ENCODE peak calls at places on chromosomes 6 and 20, in five cellular contexts. D, B, L, O and A are unnamed samples.

GRCh38 chr20:43379239-43379917 is 78.3 kb upstream of the SRSF6 start:
- DNase-seq in L (peak; percentile 38), B (peak; percentile 96), O (peak; percentile 25), D (no peak), A (no peak)

GRCh38 chr20:24985802-24986201 is 6.7 kb downstream of the APMAP start:
- DNase-seq in B (no peak), L (no peak), O (no peak), D (no peak), A (no peak)

GRCh38 chr6:4804095-4804494 is 27.9 kb downstream of the CDYL start:
- DNase-seq in O (peak; percentile 39), L (peak; percentile 68), D (no peak), B (peak; percentile 77), A (no peak)

GRCh38 chr20:17965042-17965697 is 3.4 kb downstream of the SNX5 start:
- DNase-seq in O (no peak), B (no peak), D (no peak), L (no peak), A (no peak)

GRCh38 chr20:50338479-50339195 is 148.0 kb downstream of the CEBPB start:
- DNase-seq in O (no peak), L (no peak), D (no peak), B (peak; percentile 23), A (no peak)

GRCh38 chr6:40789143-40789764 is 202.1 kb upstream of the LRFN2 start:
- DNase-seq in B (no peak), D (no peak), L (no peak), O (no peak), A (peak; percentile 12)

GRCh38 chr6:4554645-4555044 is 221.6 kb upstream of the CDYL start:
- DNase-seq in L (no peak), O (no peak), D (no peak), B (no peak), A (no peak)

GRCh38 chr6:99588618-99589289 is 17.9 kb upstream of the PRDM13 start:
- DNase-seq in D (peak; percentile 50), O (peak; percentile 36), L (peak; percentile 55), B (peak; percentile 59), A (peak; percentile 46)

GRCh38 chr6:42756713-42757112 is 10.8 kb upstream of the TBCC start:
- DNase-seq in O (no peak), L (no peak), B (no peak), D (no peak), A (no peak)

GRCh38 chr6:40440083-40440482 is 147.1 kb downstream of the LRFN2 start:
- DNase-seq in L (no peak), B (no peak), O (no peak), D (no peak), A (no peak)

GRCh38 chr6:18684343-18684742 is 297.2 kb downstream of the RNF144B start:
- DNase-seq in B (no peak), L (no peak), O (no peak), D (no peak), A (no peak)

GRCh38 chr6:73713426-73714147 is 17.6 kb downstream of the CD109 start:
- DNase-seq in B (no peak), O (no peak), D (no peak), L (no peak), A (no peak)

GRCh38 chr6:81594501-81594900 is 158.0 kb downstream of the TENT5A start:
- DNase-seq in L (no peak), O (no peak), D (no peak), B (no peak), A (no peak)

GRCh38 chr6:21593927-21594421 is 423 bp downstream of the SOX4 start:
- DNase-seq in O (peak; percentile 54), L (peak; percentile 26), D (no peak), B (peak; percentile 72), A (no peak)

GRCh38 chr6:97697450-97697849 is 414.4 kb upstream of the MMS22L start:
- DNase-seq in L (no peak), O (peak; percentile 78), B (peak; percentile 61), D (no peak), A (no peak)

GRCh38 chr6:98636941-98637340 is 197.4 kb upstream of the POU3F2 start:
- DNase-seq in L (no peak), B (no peak), O (no peak), D (no peak), A (no peak)

GRCh38 chr20:63099426-63100267 is 92.9 kb upstream of the BHLHE23 start:
- DNase-seq in O (no peak), B (no peak), D (peak; percentile 3), L (no peak), A (no peak)

GRCh38 chr20:40945754-40946451 is 82.7 kb upstream of the TOP1 start:
- DNase-seq in O (peak; percentile 60), B (peak; percentile 52), L (peak; percentile 49), D (peak; percentile 48), A (no peak)

GRCh38 chr6:105592329-105592728 is 189.4 kb upstream of the PREP start:
- DNase-seq in D (no peak), B (peak; percentile 96), O (no peak), L (peak; percentile 70), A (no peak)

DNA sequence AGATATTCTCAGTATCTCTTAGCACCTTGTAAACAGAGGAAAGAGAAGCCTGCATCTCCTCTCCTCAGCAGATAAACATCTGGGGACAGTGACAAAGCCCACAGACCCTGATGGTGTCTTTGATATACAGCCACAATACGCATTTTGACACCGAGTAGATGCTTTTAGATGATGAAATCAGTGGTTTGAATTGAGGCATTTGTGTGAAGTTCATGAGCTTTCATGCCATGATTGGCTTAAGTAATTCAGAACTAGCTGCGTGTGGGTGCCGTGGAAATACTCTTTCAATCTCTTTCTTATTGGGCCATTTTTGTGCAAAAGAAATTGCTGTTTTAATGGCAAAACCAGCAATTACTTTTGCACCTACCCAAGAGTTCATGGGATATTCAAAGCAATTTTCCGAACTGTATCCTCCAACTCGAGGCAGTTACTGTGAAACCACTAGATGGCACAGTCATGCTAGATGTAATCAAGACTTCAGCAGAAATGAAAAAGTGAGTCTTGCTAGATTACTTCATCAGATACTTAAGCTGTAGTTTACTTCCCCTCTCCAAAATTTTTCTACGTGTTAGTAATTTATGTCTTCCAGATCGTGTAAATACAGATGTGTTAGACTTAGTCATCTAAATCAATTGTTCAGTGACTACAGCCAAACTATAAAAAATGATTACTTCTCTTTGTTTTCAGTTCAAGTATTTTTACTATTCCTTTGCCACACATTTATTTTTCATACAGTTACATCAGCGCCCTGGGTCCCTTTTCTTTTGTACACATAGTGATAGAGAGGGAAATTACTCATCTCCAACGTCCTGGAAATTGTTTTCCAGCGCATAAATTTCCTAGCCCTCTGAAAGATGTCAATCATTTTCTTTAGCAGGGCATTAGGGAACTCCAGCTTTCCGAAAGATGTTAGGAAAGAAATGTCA is 49.4 kb downstream of the IYD start:
- DNase-seq in B (peak; percentile 84), L (peak; percentile 83), D (no peak), O (peak; percentile 69), A (no peak)
- H3K27ac ChIP-seq in B (no peak overlapping the region), L (peak overlapping the region; percentile 72), D (peak overlapping the region; percentile 76), O (peak overlapping the region; percentile 77), A (no peak overlapping the region)

GRCh38 chr20:47303736-47304135 is 52.8 kb downstream of the ZMYND8 start:
- DNase-seq in D (no peak), B (no peak), O (no peak), L (no peak), A (no peak)
- TF ChIP-seq CTCF in D (no peak), B (no peak), O (no peak), L (no peak), A (no peak)

DNA sequence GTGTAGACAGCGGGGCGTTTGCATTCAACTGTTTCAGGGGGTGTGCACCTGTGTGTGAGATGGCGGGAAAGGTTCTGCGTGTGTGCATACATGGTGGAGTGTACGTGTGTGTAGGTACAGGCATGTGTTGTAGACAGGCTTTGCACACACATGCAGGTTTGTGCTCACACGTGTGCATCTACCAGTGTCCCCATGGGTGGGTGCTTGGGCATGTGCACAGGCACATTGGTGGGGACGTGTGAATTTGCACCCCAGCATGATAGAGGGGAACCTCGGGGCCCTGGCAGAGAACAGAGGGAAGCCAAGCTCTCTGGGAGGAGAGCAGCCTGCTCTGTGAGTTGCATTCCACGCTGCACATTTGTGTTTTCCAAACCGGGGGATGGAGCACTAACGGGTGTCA is 250.2 kb downstream of the PREX1 start:
- DNase-seq in B (no peak), O (no peak), D (no peak), L (no peak), A (no peak)
- H3K27ac ChIP-seq in B (no peak overlapping the region), O (no peak overlapping the region), D (no peak overlapping the region), L (no peak overlapping the region), A (no peak overlapping the region)

GRCh38 chr6:34243901-34244884 is 4.6 kb downstream of the SMIM29 start:
- DNase-seq in B (peak; percentile 95), D (no peak), O (peak; percentile 93), L (peak; percentile 92), A (no peak)
- TF ChIP-seq CTCF in B (peak; percentile 42), D (no peak), O (peak; percentile 72), L (peak; percentile 38), A (no peak)

GRCh38 chr20:38863024-38863851 is 57.7 kb downstream of the PPP1R16B start:
- DNase-seq in O (no peak), D (no peak), L (no peak), B (no peak), A (no peak)

GRCh38 chr20:38866265-38867061 is 59.8 kb upstream of the FAM83D start:
- DNase-seq in L (no peak), D (no peak), B (no peak), O (no peak), A (no peak)

GRCh38 chr20:38864662-38865061 is 59.2 kb downstream of the PPP1R16B start:
- DNase-seq in B (no peak), D (no peak), O (no peak), L (no peak), A (no peak)

GRCh38 chr20:38870733-38871559 is 55.3 kb upstream of the FAM83D start:
- DNase-seq in O (no peak), D (no peak), B (peak; percentile 1), L (peak; percentile 96), A (no peak)

DNA sequence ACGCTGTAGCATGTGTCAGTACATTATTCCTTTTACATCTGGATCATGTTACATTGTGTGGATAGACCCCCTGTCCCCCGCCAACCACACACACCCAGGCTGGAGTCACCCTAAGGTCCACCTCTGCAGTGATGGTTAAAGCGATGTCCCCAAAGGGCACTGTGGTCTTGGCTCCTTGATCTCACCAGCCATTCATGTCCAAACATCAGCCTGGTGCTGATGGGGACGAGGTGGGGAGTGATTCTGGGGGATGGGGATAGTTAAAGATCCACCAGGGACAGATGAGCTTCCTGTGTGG is 59.2 kb upstream of the FAM83D start:
- DNase-seq in D (no peak), O (no peak), B (no peak), L (no peak), A (no peak)
- H3K27ac ChIP-seq in D (peak overlapping the region; percentile 75), O (no peak overlapping the region), B (no peak overlapping the region), L (no peak overlapping the region), A (no peak overlapping the region)

DNA sequence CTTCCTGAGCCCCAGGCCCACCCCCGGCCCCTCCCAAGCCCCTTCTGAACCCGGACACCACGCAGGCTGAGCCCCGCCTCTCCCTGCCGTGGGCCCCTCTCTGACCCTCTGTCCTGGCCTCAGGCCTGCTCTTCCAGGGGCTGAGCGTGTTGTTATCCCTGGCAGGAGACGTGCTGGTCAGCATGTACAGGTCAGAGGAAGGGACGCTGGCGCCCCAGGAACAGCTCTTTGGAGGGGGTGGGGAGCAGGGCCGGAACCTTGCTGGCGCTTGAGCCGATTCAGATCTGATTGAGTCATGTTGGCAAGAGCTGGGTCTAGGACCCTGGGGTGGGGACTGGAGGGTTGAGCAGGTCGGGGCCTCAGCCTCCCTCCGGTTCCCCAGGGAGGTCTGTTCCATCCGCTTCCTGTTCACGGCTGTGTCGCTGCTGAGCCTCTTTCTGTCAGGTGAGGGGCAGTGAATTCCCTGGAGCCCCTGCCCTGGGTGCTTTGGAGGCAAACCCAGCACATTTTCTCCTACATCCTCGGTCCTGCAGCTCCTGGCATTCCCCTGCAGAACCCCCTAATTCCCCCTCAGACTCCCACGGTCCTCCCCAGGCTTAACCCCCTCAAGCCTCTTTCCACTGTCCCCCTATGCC is 1.9 kb downstream of the SPAG4 start:
- DNase-seq in D (peak; percentile 58), B (peak; percentile 53), L (peak; percentile 75), O (peak; percentile 48), A (no peak)
- TF ChIP-seq CTCF in D (peak; percentile 50), B (peak; percentile 29), L (peak; percentile 12), O (peak; percentile 61), A (no peak)